ENCODE peak calls at places on chromosomes 1 and 21, in nine cellular contexts. P is transverse colon, L is body of pancreas, F is RWPE2, V is sigmoid colon, R is upper lobe of right lung, B is fibroblast of lung, M is pancreas, J is IMR-90. S is an unnamed sample.

GRCh38 chr1:64537942-64538341 is 68.0 kb downstream of the CACHD1 start:
- DNase-seq in P (no peak), L (peak; percentile 46), F (no peak), V (no peak), R (no peak), B (no peak), M (no peak), J (no peak), S (no peak)

GRCh38 chr1:83545450-83545849 is 453.5 kb downstream of the TTLL7 start:
- DNase-seq in P (no peak), L (no peak), F (no peak), V (no peak), R (no peak), B (no peak), M (no peak), J (no peak), S (no peak)

GRCh38 chr1:176029155-176029554 is 177.9 kb downstream of the COP1 start:
- DNase-seq in P (no peak), L (no peak), F (no peak), V (no peak), R (no peak), B (no peak), M (no peak), J (no peak), S (no peak)

GRCh38 chr1:215273838-215274516 is 191.4 kb downstream of the KCNK2 start:
- DNase-seq in P (no peak), L (no peak), F (no peak), V (no peak), R (no peak), B (peak; percentile 82), M (no peak), J (peak; percentile 91), S (no peak)

GRCh38 chr1:188050250-188050649 is 1221.5 kb downstream of the PLA2G4A start:
- DNase-seq in P (no peak), L (no peak), F (no peak), V (no peak), R (no peak), B (no peak), M (no peak), J (no peak), S (no peak)

GRCh38 chr1:17834561-17835100 is 79.5 kb downstream of the ACTL8 start:
- DNase-seq in P (no peak), L (no peak), F (no peak), V (no peak), R (peak; percentile 43), B (no peak), M (no peak), J (no peak), S (no peak)

GRCh38 chr1:229596961-229597699 is 28.8 kb downstream of the TAF5L start:
- DNase-seq in P (peak; percentile 23), L (peak; percentile 48), F (no peak), V (peak; percentile 86), R (no peak), B (peak; percentile 83), M (no peak), J (peak; percentile 84), S (no peak)

GRCh38 chr1:58502519-58502918 is 44.0 kb downstream of the OMA1 start:
- DNase-seq in P (no peak), L (no peak), F (no peak), V (no peak), R (no peak), B (no peak), M (no peak), J (no peak), S (no peak)

GRCh38 chr1:23799570-23800395 is 771 bp downstream of the GALE start:
- DNase-seq in P (peak; percentile 88), L (peak; percentile 76), F (peak; percentile 97), V (no peak), R (peak; percentile 94), B (peak; percentile 73), M (peak; percentile 79), J (peak; percentile 56), S (peak; percentile 28)

GRCh38 chr21:44795342-44795741 is 6.3 kb downstream of the UBE2G2 start:
- DNase-seq in P (no peak), L (no peak), F (no peak), V (no peak), R (no peak), B (no peak), M (no peak), J (no peak), S (no peak)

GRCh38 chr1:192477630-192478029 is 97.9 kb upstream of the RGS1 start:
- DNase-seq in P (no peak), L (no peak), F (no peak), V (no peak), R (no peak), B (peak; percentile 79), M (no peak), J (peak; percentile 63), S (no peak)

GRCh38 chr1:107135466-107135865 is 5.4 kb upstream of the NTNG1 start:
- DNase-seq in P (no peak), L (no peak), F (no peak), V (no peak), R (no peak), B (peak; percentile 66), M (no peak), J (peak; percentile 36), S (no peak)

GRCh38 chr1:180994262-180994661 is 28.4 kb downstream of the STX6 start:
- DNase-seq in P (no peak), L (no peak), F (no peak), V (no peak), R (no peak), B (no peak), M (no peak), J (peak; percentile 22), S (no peak)

GRCh38 chr1:187157552-187157951 is 328.8 kb downstream of the PLA2G4A start:
- DNase-seq in P (no peak), L (no peak), F (no peak), V (no peak), R (no peak), B (no peak), M (no peak), J (no peak), S (no peak)

GRCh38 chr1:46630719-46631118 is 14.1 kb upstream of the MOB3C start:
- DNase-seq in P (no peak), L (no peak), F (no peak), V (no peak), R (no peak), B (no peak), M (no peak), J (no peak), S (no peak)

GRCh38 chr1:23451452-23451851 is 26.9 kb upstream of the TCEA3 start:
- DNase-seq in P (no peak), L (no peak), F (no peak), V (no peak), R (no peak), B (no peak), M (no peak), J (no peak), S (no peak)

GRCh38 chr1:209870151-209870831 is 42.5 kb downstream of the UTP25 start:
- DNase-seq in P (no peak), L (no peak), F (no peak), V (no peak), R (no peak), B (peak; percentile 49), M (no peak), J (peak; percentile 13), S (no peak)

GRCh38 chr21:44614961-44615391 is 3.1 kb downstream of the KRTAP10-8 start:
- DNase-seq in P (no peak), L (no peak), F (no peak), V (no peak), R (peak; percentile 59), B (no peak), M (no peak), J (no peak), S (no peak)

GRCh38 chr1:110070968-110071307 is 466 bp upstream of the ALX3 start:
- DNase-seq in P (no peak), L (no peak), F (no peak), V (no peak), R (no peak), B (no peak), M (no peak), J (no peak), S (no peak)
- H3K27me3 ChIP-seq in P (peaks cover 89% of the 10 kb centered on the region), L (peaks cover 43% of the 10 kb centered on the region), F (peaks cover 52% of the 10 kb centered on the region), V (peaks cover 53% of the 10 kb centered on the region), R (peaks cover 72% of the 10 kb centered on the region), B (peaks cover 66% of the 10 kb centered on the region), M (peaks cover 14% of the 10 kb centered on the region), J (peaks cover 91% of the 10 kb centered on the region), S (peaks cover 69% of the 10 kb centered on the region)

DNA sequence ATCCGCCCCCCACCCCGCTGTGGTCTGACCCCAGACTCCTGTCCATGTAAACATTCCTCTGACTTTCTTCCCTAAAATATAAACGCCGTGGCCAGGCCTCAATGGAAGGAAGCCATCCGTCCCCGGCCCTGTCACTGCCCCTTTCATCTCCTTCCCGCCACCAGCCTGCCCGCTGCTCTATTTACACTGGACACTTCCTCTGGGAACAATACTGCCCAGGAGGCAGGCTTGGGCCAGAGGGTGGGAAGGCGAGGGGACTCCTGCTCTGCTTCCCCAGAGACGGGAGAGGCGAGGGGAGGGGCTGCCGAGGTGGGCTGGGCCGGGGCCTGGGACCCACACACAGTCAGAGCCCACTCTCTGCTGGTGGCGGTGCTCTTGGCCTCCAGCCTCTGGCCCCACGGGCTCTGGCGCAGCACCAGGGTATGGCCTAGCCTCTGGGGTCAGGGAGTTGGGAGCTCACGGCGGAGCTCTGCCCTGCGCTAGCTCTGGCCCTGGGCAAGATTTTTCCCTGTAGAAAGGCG is 128.1 kb downstream of the CASZ1 start:
- DNase-seq in P (no peak), L (no peak), F (no peak), V (no peak), R (no peak), B (no peak), M (no peak), J (no peak), S (no peak)
- H3K27ac ChIP-seq in P (peak overlapping the region; percentile 95), L (no peak overlapping the region), F (no peak overlapping the region), V (peak overlapping the region; percentile 98), R (peak overlapping the region; percentile 58), B (no peak overlapping the region), M (peak overlapping the region; percentile 2), J (no peak overlapping the region), S (no peak overlapping the region)

DNA sequence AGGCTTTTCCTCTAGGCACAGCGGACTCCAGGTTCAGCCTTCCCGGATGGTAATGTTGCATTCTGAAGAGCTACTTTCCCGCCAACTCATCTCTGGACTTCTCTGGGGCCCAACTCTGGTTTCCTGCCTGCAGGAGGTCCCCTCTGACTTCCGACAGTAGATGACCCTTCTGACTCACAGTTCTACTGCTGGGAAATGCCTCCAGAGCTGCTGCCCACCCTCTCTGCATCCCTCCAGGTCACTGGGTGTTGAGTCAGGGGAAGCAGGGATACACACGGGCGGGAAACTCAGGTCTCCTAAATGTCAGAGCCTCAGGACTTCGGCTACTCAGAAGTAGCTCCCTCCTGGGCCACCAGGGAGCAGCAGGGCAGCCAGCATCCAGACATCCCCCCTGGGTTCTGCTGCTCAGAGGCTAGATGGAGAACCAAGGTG is 2.1 kb upstream of the KIF21B start:
- DNase-seq in P (no peak), L (no peak), F (no peak), V (no peak), R (no peak), B (peak; percentile 17), M (no peak), J (peak; percentile 79), S (no peak)
- TF ChIP-seq CTCF in P (no peak), L (no peak), F (no peak), V (no peak), R (peak; percentile 21), B (peak; percentile 38), M (no peak), J (peak; percentile 25), S (no peak)

GRCh38 chr1:26092422-26092821 is 19.2 kb upstream of the PDIK1L start:
- DNase-seq in P (no peak), L (no peak), F (no peak), V (no peak), R (no peak), B (no peak), M (no peak), J (no peak), S (no peak)
- H3K27me3 ChIP-seq in P (peaks cover 42% of the 10 kb centered on the region), L (no peaks in the 10 kb centered on the region), F (no peaks in the 10 kb centered on the region), V (peaks cover 1% of the 10 kb centered on the region), R (peaks cover 5% of the 10 kb centered on the region), B (peaks cover 14% of the 10 kb centered on the region), M (no peaks in the 10 kb centered on the region), J (peaks cover 36% of the 10 kb centered on the region), S (no peaks in the 10 kb centered on the region)

S was measured in CD4-positive, alpha-beta T cell.